ENCODE peak calls at places on chromosomes 13 and 19, in five cellular contexts. One of them, this sample, is unnamed.

GRCh38 chr13:103255587-103256301 is 189.5 kb upstream of the SLC10A2 start:
- DNase-seq in GM23338: no peak
- DNase-seq in AG09309: no peak
- DNase-seq in epithelial cell of esophagus: peak
- DNase-seq in mucosa of descending colon: no peak
- DNase-seq in this sample: no peak

GRCh38 chr13:78875792-78876580 is 217.0 kb upstream of the OBI1 start:
- DNase-seq in GM23338: peak
- DNase-seq in AG09309: no peak
- DNase-seq in epithelial cell of esophagus: no peak
- DNase-seq in mucosa of descending colon: no peak
- DNase-seq in this sample: no peak

GRCh38 chr13:101552797-101553196 is 100.3 kb downstream of the ITGBL1 start:
- DNase-seq in GM23338: no peak
- DNase-seq in AG09309: no peak
- DNase-seq in epithelial cell of esophagus: peak
- DNase-seq in mucosa of descending colon: no peak
- DNase-seq in this sample: no peak

GRCh38 chr19:42246143-42246868 is 3.9 kb upstream of the GSK3A start:
- DNase-seq in GM23338: peak
- DNase-seq in AG09309: peak
- DNase-seq in epithelial cell of esophagus: peak
- DNase-seq in mucosa of descending colon: peak
- DNase-seq in this sample: no peak

GRCh38 chr13:39557285-39557955 is 45.6 kb downstream of the LHFPL6 start:
- DNase-seq in GM23338: no peak
- DNase-seq in AG09309: no peak
- DNase-seq in epithelial cell of esophagus: no peak
- DNase-seq in mucosa of descending colon: no peak
- DNase-seq in this sample: no peak

GRCh38 chr13:113060557-113061270 is 44.9 kb upstream of the F7 start:
- DNase-seq in GM23338: no peak
- DNase-seq in AG09309: no peak
- DNase-seq in epithelial cell of esophagus: no peak
- DNase-seq in mucosa of descending colon: no peak
- DNase-seq in this sample: no peak

GRCh38 chr13:90830782-90831181 is 516.7 kb upstream of the MIR17HG start:
- DNase-seq in GM23338: no peak
- DNase-seq in AG09309: no peak
- DNase-seq in epithelial cell of esophagus: no peak
- DNase-seq in mucosa of descending colon: no peak
- DNase-seq in this sample: no peak

GRCh38 chr13:85543144-85543543 is 256.1 kb downstream of the SLITRK6 start:
- DNase-seq in GM23338: no peak
- DNase-seq in AG09309: no peak
- DNase-seq in epithelial cell of esophagus: peak
- DNase-seq in mucosa of descending colon: no peak
- DNase-seq in this sample: no peak

GRCh38 chr19:18854982-18855381 is 23.2 kb downstream of the UPF1 start:
- DNase-seq in GM23338: no peak
- DNase-seq in AG09309: no peak
- DNase-seq in epithelial cell of esophagus: no peak
- DNase-seq in mucosa of descending colon: no peak
- DNase-seq in this sample: no peak

GRCh38 chr13:51728972-51729371 is 75.0 kb downstream of the DHRS12 start:
- DNase-seq in GM23338: peak
- DNase-seq in AG09309: peak
- DNase-seq in epithelial cell of esophagus: peak
- DNase-seq in mucosa of descending colon: no peak
- DNase-seq in this sample: no peak

GRCh38 chr13:110874508-110874960 is 40.3 kb downstream of the ANKRD10 start:
- DNase-seq in GM23338: peak
- DNase-seq in AG09309: no peak
- DNase-seq in epithelial cell of esophagus: peak
- DNase-seq in mucosa of descending colon: peak
- DNase-seq in this sample: no peak

GRCh38 chr13:40681341-40682051 is 15.1 kb upstream of the FOXO1 start:
- DNase-seq in GM23338: no peak
- DNase-seq in AG09309: no peak
- DNase-seq in epithelial cell of esophagus: no peak
- DNase-seq in mucosa of descending colon: no peak
- DNase-seq in this sample: no peak

GRCh38 chr19:3409346-3410064 is 43.1 kb downstream of the NFIC start:
- DNase-seq in GM23338: no peak
- DNase-seq in AG09309: no peak
- DNase-seq in epithelial cell of esophagus: no peak
- DNase-seq in mucosa of descending colon: no peak
- DNase-seq in this sample: no peak

GRCh38 chr13:41468631-41469030 is 11.3 kb downstream of the RGCC start:
- DNase-seq in GM23338: no peak
- DNase-seq in AG09309: no peak
- DNase-seq in epithelial cell of esophagus: peak
- DNase-seq in mucosa of descending colon: no peak
- DNase-seq in this sample: no peak

GRCh38 chr13:51549050-51549449 is 35.2 kb upstream of the WDFY2 start:
- DNase-seq in GM23338: no peak
- DNase-seq in AG09309: no peak
- DNase-seq in epithelial cell of esophagus: peak
- DNase-seq in mucosa of descending colon: no peak
- DNase-seq in this sample: no peak

GRCh38 chr19:47417107-47417745 is 2.1 kb downstream of the MEIS3 start:
- DNase-seq in GM23338: no peak
- DNase-seq in AG09309: no peak
- DNase-seq in epithelial cell of esophagus: no peak
- DNase-seq in mucosa of descending colon: no peak
- DNase-seq in this sample: no peak

GRCh38 chr13:26785845-26786630 is 25.5 kb upstream of the GPR12 start:
- DNase-seq in GM23338: peak
- DNase-seq in AG09309: no peak
- DNase-seq in epithelial cell of esophagus: no peak
- DNase-seq in mucosa of descending colon: peak
- DNase-seq in this sample: peak

GRCh38 chr13:34411881-34412280 is 530.2 kb upstream of the NBEA start:
- DNase-seq in GM23338: no peak
- DNase-seq in AG09309: no peak
- DNase-seq in epithelial cell of esophagus: no peak
- DNase-seq in mucosa of descending colon: no peak
- DNase-seq in this sample: no peak

GRCh38 chr19:41195675-41196497 is 2.9 kb downstream of the CYP2S1 start:
- DNase-seq in GM23338: no peak
- DNase-seq in AG09309: no peak
- DNase-seq in epithelial cell of esophagus: peak
- DNase-seq in mucosa of descending colon: no peak
- DNase-seq in this sample: no peak

GRCh38 chr19:41194157-41194552 is 1.1 kb downstream of the CYP2S1 start:
- DNase-seq in GM23338: peak
- DNase-seq in AG09309: no peak
- DNase-seq in epithelial cell of esophagus: no peak
- DNase-seq in mucosa of descending colon: no peak
- DNase-seq in this sample: no peak

GRCh38 chr19:41189425-41190065 is 3.5 kb upstream of the CYP2S1 start:
- DNase-seq in GM23338: peak
- DNase-seq in AG09309: no peak
- DNase-seq in epithelial cell of esophagus: no peak
- DNase-seq in mucosa of descending colon: no peak
- DNase-seq in this sample: no peak

GRCh38 chr19:41192574-41193419 is at the start of gene CYP2S1:
- DNase-seq in GM23338: peak
- DNase-seq in AG09309: no peak
- DNase-seq in epithelial cell of esophagus: peak
- DNase-seq in mucosa of descending colon: peak
- DNase-seq in this sample: no peak

DNA sequence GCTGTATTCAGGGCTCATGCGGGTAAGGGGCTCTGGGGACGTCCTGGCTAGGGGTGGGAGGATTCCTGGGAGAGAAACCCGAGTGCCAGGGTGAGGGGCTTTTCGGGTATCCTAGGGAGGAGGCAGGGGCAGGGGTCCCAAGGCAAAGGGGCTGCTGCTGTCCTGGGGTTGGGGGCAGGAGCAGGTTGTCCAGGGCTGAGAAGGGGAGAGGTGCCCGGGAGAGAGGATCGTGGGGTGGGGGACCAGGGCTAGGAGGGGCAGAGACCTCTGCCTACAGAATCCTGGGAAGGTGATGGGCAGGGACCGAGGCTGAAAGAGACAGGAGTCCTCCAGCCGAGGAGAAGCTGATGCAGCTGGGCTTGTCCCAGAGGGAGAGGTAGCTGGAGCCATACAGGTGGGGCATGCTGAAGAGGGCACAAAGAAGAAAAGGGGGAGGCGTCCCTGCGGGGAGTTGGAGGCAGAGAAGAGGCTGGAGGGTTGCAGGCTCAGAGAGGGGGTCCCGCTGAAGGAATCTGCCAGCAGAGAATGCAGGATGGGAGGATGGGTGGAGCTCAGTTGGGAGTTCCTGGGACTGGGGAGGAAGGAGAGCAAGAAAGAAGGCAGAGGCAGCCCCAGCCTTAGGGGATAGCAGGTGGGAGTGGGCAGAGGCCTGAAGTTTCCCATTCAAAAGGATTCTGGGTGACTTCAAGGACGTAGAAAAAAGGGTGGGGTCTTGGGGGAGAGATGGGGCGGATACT is 569 bp downstream of the CYP2S1 start:
- DNase-seq in GM23338: peak
- DNase-seq in AG09309: no peak
- DNase-seq in epithelial cell of esophagus: no peak
- DNase-seq in mucosa of descending colon: peak
- DNase-seq in this sample: no peak
- H3K4me3 ChIP-seq in GM23338: peak
- H3K4me3 ChIP-seq in AG09309: no peak
- H3K4me3 ChIP-seq in epithelial cell of esophagus: peak
- H3K4me3 ChIP-seq in mucosa of descending colon: peak
- H3K4me3 ChIP-seq in this sample: peak

DNA sequence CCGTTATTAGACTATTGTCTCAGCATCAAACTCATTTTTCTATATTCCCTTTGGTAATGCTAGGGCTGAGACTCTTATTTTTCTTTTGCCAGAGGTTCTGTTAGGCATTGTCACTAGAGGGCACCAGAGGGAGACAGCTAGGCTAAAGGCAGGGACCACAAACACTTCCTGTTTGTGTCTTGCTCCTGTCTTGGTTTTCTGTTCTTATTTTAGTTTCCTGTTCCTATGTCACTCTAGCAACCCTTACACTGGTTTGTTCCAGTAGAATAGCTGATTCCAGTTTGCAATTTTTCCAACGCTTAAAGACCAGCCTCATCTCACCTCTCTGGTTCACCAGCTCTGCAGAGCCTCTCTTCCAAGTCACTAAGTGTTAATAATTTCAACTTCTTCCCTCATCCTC is 772.0 kb downstream of the DIAPH3 start:
- DNase-seq in GM23338: peak
- DNase-seq in AG09309: peak
- DNase-seq in epithelial cell of esophagus: peak
- DNase-seq in mucosa of descending colon: no peak
- DNase-seq in this sample: peak
- TF ChIP-seq CTCF in GM23338: peak
- TF ChIP-seq CTCF in AG09309: peak
- TF ChIP-seq CTCF in epithelial cell of esophagus: peak
- TF ChIP-seq CTCF in mucosa of descending colon: peak
- TF ChIP-seq CTCF in this sample: peak

GRCh38 chr13:80133631-80134083 is 207.3 kb downstream of the SPRY2 start:
- DNase-seq in GM23338: no peak
- DNase-seq in AG09309: no peak
- DNase-seq in epithelial cell of esophagus: no peak
- DNase-seq in mucosa of descending colon: no peak
- DNase-seq in this sample: no peak

GRCh38 chr13:80134360-80134759 is 206.6 kb downstream of the SPRY2 start:
- DNase-seq in GM23338: no peak
- DNase-seq in AG09309: no peak
- DNase-seq in epithelial cell of esophagus: no peak
- DNase-seq in mucosa of descending colon: no peak
- DNase-seq in this sample: no peak

GRCh38 chr13:80126382-80127068 is 214.4 kb downstream of the SPRY2 start:
- DNase-seq in GM23338: no peak
- DNase-seq in AG09309: no peak
- DNase-seq in epithelial cell of esophagus: no peak
- DNase-seq in mucosa of descending colon: no peak
- DNase-seq in this sample: no peak

GRCh38 chr13:80132741-80133601 is 208.0 kb downstream of the SPRY2 start:
- DNase-seq in GM23338: peak
- DNase-seq in AG09309: no peak
- DNase-seq in epithelial cell of esophagus: no peak
- DNase-seq in mucosa of descending colon: peak
- DNase-seq in this sample: no peak

GRCh38 chr13:80131204-80131603 is 209.7 kb downstream of the SPRY2 start:
- DNase-seq in GM23338: peak
- DNase-seq in AG09309: no peak
- DNase-seq in epithelial cell of esophagus: no peak
- DNase-seq in mucosa of descending colon: peak
- DNase-seq in this sample: no peak
- H3K4me3 ChIP-seq in GM23338: no peak
- H3K4me3 ChIP-seq in AG09309: peak
- H3K4me3 ChIP-seq in epithelial cell of esophagus: no peak
- H3K4me3 ChIP-seq in mucosa of descending colon: no peak
- H3K4me3 ChIP-seq in this sample: no peak

GRCh38 chr19:13152356-13152853 is 2.2 kb downstream of the IER2 start:
- DNase-seq in GM23338: no peak
- DNase-seq in AG09309: no peak
- DNase-seq in epithelial cell of esophagus: no peak
- DNase-seq in mucosa of descending colon: no peak
- DNase-seq in this sample: no peak

GRCh38 chr19:13150919-13151604 is 851 bp downstream of the IER2 start:
- DNase-seq in GM23338: no peak
- DNase-seq in AG09309: no peak
- DNase-seq in epithelial cell of esophagus: no peak
- DNase-seq in mucosa of descending colon: no peak
- DNase-seq in this sample: no peak

GRCh38 chr19:13150187-13150918 is at the start of the genes IER2 and STX10:
- DNase-seq in GM23338: peak
- DNase-seq in AG09309: peak
- DNase-seq in epithelial cell of esophagus: peak
- DNase-seq in mucosa of descending colon: peak
- DNase-seq in this sample: no peak

GRCh38 chr19:13152854-13153626 is 2.8 kb downstream of the IER2 start:
- DNase-seq in GM23338: peak
- DNase-seq in AG09309: no peak
- DNase-seq in epithelial cell of esophagus: peak
- DNase-seq in mucosa of descending colon: peak
- DNase-seq in this sample: peak

DNA sequence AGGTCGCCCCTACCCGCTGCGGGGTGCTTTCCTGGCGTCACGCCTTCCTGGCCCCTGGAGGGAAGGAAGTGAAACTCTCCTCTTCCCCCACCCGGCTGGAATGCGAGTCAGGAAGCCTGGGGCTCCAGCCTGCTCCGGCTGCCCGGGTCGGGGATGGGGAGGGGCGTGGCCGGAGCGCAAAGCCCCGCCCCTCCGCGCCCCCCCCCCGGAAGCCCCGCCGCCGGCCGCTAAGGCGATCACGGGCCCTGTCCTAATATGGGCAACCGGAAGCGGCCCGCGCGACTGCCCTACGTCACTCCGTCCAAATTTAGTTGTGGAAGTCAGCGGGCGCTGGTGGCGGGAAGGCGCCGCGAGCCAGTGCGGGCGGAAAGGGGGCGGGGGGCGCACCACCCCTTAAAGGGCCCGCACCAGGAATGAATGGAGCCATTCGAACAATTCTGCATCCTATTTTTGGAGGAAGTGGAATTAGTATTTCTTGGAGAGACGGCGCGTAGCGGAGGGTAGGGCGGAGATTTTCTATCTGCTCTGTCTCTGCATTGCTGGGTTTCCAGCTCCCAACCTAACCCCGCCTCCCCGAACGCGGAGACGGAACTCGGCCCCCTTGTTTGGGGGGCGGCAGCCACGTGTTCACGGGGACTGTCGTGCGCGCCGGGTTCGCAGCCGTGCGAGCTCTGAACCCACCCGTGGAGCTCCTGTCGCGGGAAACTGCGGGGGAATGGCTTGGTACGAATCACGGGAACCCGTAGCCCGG is 1.6 kb downstream of the IER2 start:
- DNase-seq in GM23338: peak
- DNase-seq in AG09309: peak
- DNase-seq in epithelial cell of esophagus: peak
- DNase-seq in mucosa of descending colon: peak
- DNase-seq in this sample: no peak
- TF ChIP-seq CTCF in GM23338: no peak
- TF ChIP-seq CTCF in AG09309: no peak
- TF ChIP-seq CTCF in epithelial cell of esophagus: peak
- TF ChIP-seq CTCF in mucosa of descending colon: no peak
- TF ChIP-seq CTCF in this sample: no peak

This sample was measured in HFF-Myc.